ENCODE peak calls at places on chromosomes 1 and 21, in seven cellular contexts. One of them, this sample, is unnamed.

GRCh38 chr21:17343055-17343454 is 169.8 kb upstream of the CXADR start:
- DNase-seq in heart left ventricle: no peak
- DNase-seq in fibroblast of lung: peak
- DNase-seq in IMR-90: peak
- DNase-seq in CD14-positive monocyte: no peak
- DNase-seq in pancreas: no peak
- DNase-seq in OCI-LY7: peak
- DNase-seq in this sample: peak

GRCh38 chr1:11273595-11274234 is 717 bp downstream of the UBIAD1 start:
- DNase-seq in heart left ventricle: no peak
- DNase-seq in pancreas: no peak
- DNase-seq in IMR-90: no peak
- DNase-seq in CD14-positive monocyte: no peak
- DNase-seq in fibroblast of lung: no peak
- DNase-seq in OCI-LY7: peak
- DNase-seq in this sample: no peak

GRCh38 chr21:38987551-38988210 is 182.0 kb downstream of the ETS2 start:
- DNase-seq in fibroblast of lung: no peak
- DNase-seq in OCI-LY7: no peak
- DNase-seq in pancreas: no peak
- DNase-seq in IMR-90: no peak
- DNase-seq in heart left ventricle: no peak
- DNase-seq in CD14-positive monocyte: no peak
- DNase-seq in this sample: no peak

GRCh38 chr1:202479630-202480029 is 131.1 kb downstream of the PPP1R12B start:
- DNase-seq in pancreas: no peak
- DNase-seq in fibroblast of lung: no peak
- DNase-seq in CD14-positive monocyte: no peak
- DNase-seq in heart left ventricle: no peak
- DNase-seq in OCI-LY7: peak
- DNase-seq in IMR-90: no peak
- DNase-seq in this sample: no peak

GRCh38 chr1:19010995-19011696 is 54.7 kb upstream of the IFFO2 start:
- DNase-seq in pancreas: peak
- DNase-seq in OCI-LY7: no peak
- DNase-seq in IMR-90: peak
- DNase-seq in heart left ventricle: no peak
- DNase-seq in fibroblast of lung: peak
- DNase-seq in CD14-positive monocyte: peak
- DNase-seq in this sample: peak

GRCh38 chr21:31201144-31201543 is 142.9 kb downstream of the TIAM1 start:
- DNase-seq in pancreas: no peak
- DNase-seq in CD14-positive monocyte: no peak
- DNase-seq in heart left ventricle: no peak
- DNase-seq in IMR-90: no peak
- DNase-seq in OCI-LY7: no peak
- DNase-seq in fibroblast of lung: no peak
- DNase-seq in this sample: no peak

GRCh38 chr1:221509575-221510360 is 232.1 kb downstream of the DUSP10 start:
- DNase-seq in IMR-90: no peak
- DNase-seq in CD14-positive monocyte: no peak
- DNase-seq in heart left ventricle: no peak
- DNase-seq in fibroblast of lung: peak
- DNase-seq in OCI-LY7: no peak
- DNase-seq in pancreas: no peak
- DNase-seq in this sample: peak

GRCh38 chr1:165949335-165950130 is 122.1 kb downstream of the UCK2 start:
- DNase-seq in pancreas: no peak
- DNase-seq in fibroblast of lung: no peak
- DNase-seq in IMR-90: no peak
- DNase-seq in CD14-positive monocyte: no peak
- DNase-seq in heart left ventricle: no peak
- DNase-seq in OCI-LY7: no peak
- DNase-seq in this sample: no peak

GRCh38 chr1:46333300-46334029 is 7.1 kb upstream of the NSUN4 start:
- DNase-seq in heart left ventricle: no peak
- DNase-seq in CD14-positive monocyte: no peak
- DNase-seq in IMR-90: peak
- DNase-seq in pancreas: no peak
- DNase-seq in fibroblast of lung: peak
- DNase-seq in OCI-LY7: peak
- DNase-seq in this sample: no peak

GRCh38 chr1:151584278-151584677 is 27.6 kb upstream of the SNX27 start:
- DNase-seq in IMR-90: no peak
- DNase-seq in fibroblast of lung: no peak
- DNase-seq in CD14-positive monocyte: no peak
- DNase-seq in heart left ventricle: no peak
- DNase-seq in pancreas: no peak
- DNase-seq in OCI-LY7: no peak
- DNase-seq in this sample: no peak

GRCh38 chr1:233016798-233017197 is 66.4 kb downstream of the NTPCR start:
- DNase-seq in IMR-90: peak
- DNase-seq in CD14-positive monocyte: no peak
- DNase-seq in heart left ventricle: no peak
- DNase-seq in pancreas: no peak
- DNase-seq in OCI-LY7: no peak
- DNase-seq in fibroblast of lung: no peak
- DNase-seq in this sample: no peak

GRCh38 chr1:168273575-168273974 is 7.1 kb upstream of the TBX19 start:
- DNase-seq in pancreas: no peak
- DNase-seq in OCI-LY7: no peak
- DNase-seq in fibroblast of lung: peak
- DNase-seq in heart left ventricle: no peak
- DNase-seq in IMR-90: no peak
- DNase-seq in CD14-positive monocyte: no peak
- DNase-seq in this sample: no peak

GRCh38 chr21:39863111-39863510 is 4.1 kb upstream of the PCP4 start:
- DNase-seq in CD14-positive monocyte: no peak
- DNase-seq in OCI-LY7: no peak
- DNase-seq in IMR-90: no peak
- DNase-seq in fibroblast of lung: peak
- DNase-seq in heart left ventricle: no peak
- DNase-seq in pancreas: no peak
- DNase-seq in this sample: peak

GRCh38 chr1:100928128-100928527 is 32.2 kb downstream of the SLC30A7 start:
- DNase-seq in heart left ventricle: no peak
- DNase-seq in IMR-90: no peak
- DNase-seq in OCI-LY7: no peak
- DNase-seq in CD14-positive monocyte: no peak
- DNase-seq in fibroblast of lung: no peak
- DNase-seq in pancreas: no peak
- DNase-seq in this sample: no peak

GRCh38 chr1:32933742-32934322 is 30.8 kb downstream of the RNF19B start:
- DNase-seq in CD14-positive monocyte: no peak
- DNase-seq in OCI-LY7: no peak
- DNase-seq in heart left ventricle: no peak
- DNase-seq in pancreas: peak
- DNase-seq in fibroblast of lung: peak
- DNase-seq in IMR-90: peak
- DNase-seq in this sample: no peak

GRCh38 chr1:16043521-16043920 is at the start of gene CLCNKB:
- DNase-seq in heart left ventricle: no peak
- DNase-seq in fibroblast of lung: no peak
- DNase-seq in IMR-90: no peak
- DNase-seq in pancreas: peak
- DNase-seq in OCI-LY7: no peak
- DNase-seq in CD14-positive monocyte: no peak
- DNase-seq in this sample: no peak

GRCh38 chr21:42225571-42226155 is 6.7 kb downstream of the ABCG1 start:
- DNase-seq in IMR-90: no peak
- DNase-seq in OCI-LY7: no peak
- DNase-seq in CD14-positive monocyte: no peak
- DNase-seq in heart left ventricle: no peak
- DNase-seq in pancreas: no peak
- DNase-seq in fibroblast of lung: no peak
- DNase-seq in this sample: no peak

GRCh38 chr1:112285311-112285710 is 110.7 kb upstream of the CTTNBP2NL start:
- DNase-seq in heart left ventricle: no peak
- DNase-seq in fibroblast of lung: peak
- DNase-seq in IMR-90: no peak
- DNase-seq in OCI-LY7: no peak
- DNase-seq in pancreas: no peak
- DNase-seq in CD14-positive monocyte: no peak
- DNase-seq in this sample: no peak

GRCh38 chr1:44747878-44748277 is 8.2 kb downstream of the KIF2C start:
- DNase-seq in fibroblast of lung: no peak
- DNase-seq in pancreas: no peak
- DNase-seq in OCI-LY7: no peak
- DNase-seq in CD14-positive monocyte: no peak
- DNase-seq in IMR-90: no peak
- DNase-seq in heart left ventricle: no peak
- DNase-seq in this sample: no peak
- TF ChIP-seq CTCF in fibroblast of lung: peak
- TF ChIP-seq CTCF in pancreas: no peak
- TF ChIP-seq CTCF in OCI-LY7: peak
- TF ChIP-seq CTCF in CD14-positive monocyte: no peak
- TF ChIP-seq CTCF in IMR-90: no peak
- TF ChIP-seq CTCF in heart left ventricle: no peak
- TF ChIP-seq CTCF in this sample: no peak

GRCh38 chr1:3898994-3899775 is 887 bp downstream of the C1orf174 start:
- DNase-seq in OCI-LY7: peak
- DNase-seq in fibroblast of lung: no peak
- DNase-seq in heart left ventricle: no peak
- DNase-seq in CD14-positive monocyte: no peak
- DNase-seq in pancreas: no peak
- DNase-seq in IMR-90: no peak
- DNase-seq in this sample: no peak
- TF ChIP-seq CTCF in OCI-LY7: no peak
- TF ChIP-seq CTCF in fibroblast of lung: peak
- TF ChIP-seq CTCF in heart left ventricle: no peak
- TF ChIP-seq CTCF in CD14-positive monocyte: no peak
- TF ChIP-seq CTCF in pancreas: no peak
- TF ChIP-seq CTCF in IMR-90: peak
- TF ChIP-seq CTCF in this sample: peak

GRCh38 chr1:9451086-9451485 is 88.2 kb upstream of the SLC25A33 start:
- DNase-seq in CD14-positive monocyte: no peak
- DNase-seq in IMR-90: no peak
- DNase-seq in pancreas: no peak
- DNase-seq in OCI-LY7: no peak
- DNase-seq in fibroblast of lung: no peak
- DNase-seq in heart left ventricle: no peak
- DNase-seq in this sample: no peak

GRCh38 chr1:9449106-9449627 is 90.1 kb upstream of the SLC25A33 start:
- DNase-seq in OCI-LY7: no peak
- DNase-seq in fibroblast of lung: peak
- DNase-seq in heart left ventricle: peak
- DNase-seq in IMR-90: peak
- DNase-seq in pancreas: no peak
- DNase-seq in CD14-positive monocyte: no peak
- DNase-seq in this sample: peak

GRCh38 chr1:9447215-9447960 is 91.9 kb upstream of the SLC25A33 start:
- DNase-seq in CD14-positive monocyte: no peak
- DNase-seq in heart left ventricle: no peak
- DNase-seq in fibroblast of lung: no peak
- DNase-seq in pancreas: no peak
- DNase-seq in IMR-90: no peak
- DNase-seq in OCI-LY7: no peak
- DNase-seq in this sample: no peak

GRCh38 chr1:9449976-9450696 is 89.1 kb upstream of the SLC25A33 start:
- DNase-seq in OCI-LY7: no peak
- DNase-seq in IMR-90: no peak
- DNase-seq in pancreas: no peak
- DNase-seq in fibroblast of lung: no peak
- DNase-seq in CD14-positive monocyte: no peak
- DNase-seq in heart left ventricle: no peak
- DNase-seq in this sample: no peak

DNA sequence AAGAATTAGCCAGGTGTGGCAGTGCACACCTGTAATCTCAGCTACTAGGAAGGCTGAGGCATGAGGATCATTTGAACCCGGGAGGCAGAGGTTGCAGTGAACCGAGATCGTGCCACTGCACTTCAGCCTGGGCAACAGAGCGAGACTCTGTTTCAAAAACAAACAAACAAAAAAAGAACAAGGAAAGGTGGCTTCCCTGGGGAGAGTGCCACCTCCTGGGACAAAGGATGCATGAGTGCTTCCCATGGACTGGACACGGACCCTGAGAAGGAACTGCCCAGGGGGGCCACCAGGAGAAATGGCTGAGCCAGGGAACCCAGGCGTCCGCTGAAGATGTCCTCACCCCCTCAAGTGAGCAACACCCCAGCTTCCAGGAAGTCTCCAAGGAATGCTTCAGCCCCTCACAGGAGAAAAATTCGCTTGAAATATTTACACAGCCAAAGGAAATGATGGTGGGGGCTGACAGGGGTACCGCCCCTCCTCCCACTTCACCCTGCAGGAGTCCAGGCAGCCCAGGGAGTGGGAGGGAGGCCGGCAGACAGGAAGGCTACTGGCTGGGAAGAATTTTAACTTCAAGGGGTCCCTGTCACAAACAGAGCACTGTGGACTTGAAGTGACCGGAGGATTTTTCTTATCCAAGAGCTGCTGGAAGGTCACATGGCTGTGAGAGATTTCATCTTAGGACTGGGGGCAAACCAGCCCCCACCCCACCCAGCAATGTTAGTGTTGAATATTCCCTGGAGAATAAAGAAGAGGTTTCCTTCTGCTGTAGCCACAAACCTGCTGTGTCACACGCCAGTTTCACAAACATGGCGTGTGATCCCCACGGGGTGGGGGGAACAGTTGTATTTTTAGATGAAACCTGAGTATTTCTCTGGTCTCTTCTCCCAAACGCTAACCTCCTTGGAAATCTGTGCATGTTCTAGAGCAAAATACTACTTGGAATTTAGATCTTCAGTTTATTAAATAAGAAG is 90.8 kb upstream of the SLC25A33 start:
- DNase-seq in pancreas: no peak
- DNase-seq in heart left ventricle: no peak
- DNase-seq in IMR-90: peak
- DNase-seq in fibroblast of lung: peak
- DNase-seq in OCI-LY7: no peak
- DNase-seq in CD14-positive monocyte: no peak
- DNase-seq in this sample: no peak
- TF ChIP-seq CTCF in pancreas: no peak
- TF ChIP-seq CTCF in heart left ventricle: no peak
- TF ChIP-seq CTCF in IMR-90: peak
- TF ChIP-seq CTCF in fibroblast of lung: peak
- TF ChIP-seq CTCF in OCI-LY7: peak
- TF ChIP-seq CTCF in CD14-positive monocyte: no peak
- TF ChIP-seq CTCF in this sample: peak

GRCh38 chr1:2385606-2386280 is 5.6 kb downstream of the MORN1 start:
- DNase-seq in heart left ventricle: peak
- DNase-seq in pancreas: peak
- DNase-seq in fibroblast of lung: no peak
- DNase-seq in CD14-positive monocyte: peak
- DNase-seq in OCI-LY7: no peak
- DNase-seq in IMR-90: no peak
- DNase-seq in this sample: no peak

GRCh38 chr1:2386636-2387611 is 4.4 kb downstream of the MORN1 start:
- DNase-seq in heart left ventricle: peak
- DNase-seq in CD14-positive monocyte: peak
- DNase-seq in pancreas: peak
- DNase-seq in fibroblast of lung: no peak
- DNase-seq in OCI-LY7: no peak
- DNase-seq in IMR-90: no peak
- DNase-seq in this sample: no peak

GRCh38 chr1:2384130-2384860 is 7.1 kb downstream of the MORN1 start:
- DNase-seq in OCI-LY7: no peak
- DNase-seq in CD14-positive monocyte: peak
- DNase-seq in pancreas: no peak
- DNase-seq in fibroblast of lung: no peak
- DNase-seq in IMR-90: no peak
- DNase-seq in heart left ventricle: no peak
- DNase-seq in this sample: no peak

GRCh38 chr1:2383576-2383975 is 7.8 kb downstream of the MORN1 start:
- DNase-seq in heart left ventricle: no peak
- DNase-seq in OCI-LY7: no peak
- DNase-seq in IMR-90: no peak
- DNase-seq in pancreas: no peak
- DNase-seq in fibroblast of lung: no peak
- DNase-seq in CD14-positive monocyte: peak
- DNase-seq in this sample: no peak

GRCh38 chr1:2384941-2385481 is 6.3 kb downstream of the MORN1 start:
- DNase-seq in pancreas: no peak
- DNase-seq in OCI-LY7: no peak
- DNase-seq in CD14-positive monocyte: peak
- DNase-seq in IMR-90: no peak
- DNase-seq in heart left ventricle: peak
- DNase-seq in fibroblast of lung: no peak
- DNase-seq in this sample: no peak
- TF ChIP-seq CTCF in pancreas: no peak
- TF ChIP-seq CTCF in OCI-LY7: no peak
- TF ChIP-seq CTCF in CD14-positive monocyte: no peak
- TF ChIP-seq CTCF in IMR-90: no peak
- TF ChIP-seq CTCF in heart left ventricle: no peak
- TF ChIP-seq CTCF in fibroblast of lung: no peak
- TF ChIP-seq CTCF in this sample: no peak